ENCODE peak calls at places on chromosome 11, in five cellular contexts. P is cardiac muscle cell, Y is endothelial cell, U is Calu3, F is SK-N-SH. J is an unnamed sample.

GRCh38 chr11:79331251-79331901 is 109.5 kb downstream of the TENM4 start:
- DNase-seq in F (no peak), U (no peak), P (no peak), Y (no peak), J (no peak)

GRCh38 chr11:92251980-92252379 is 27.4 kb downstream of the FAT3 start:
- DNase-seq in U (no peak), Y (no peak), F (no peak), P (peak), J (no peak)

GRCh38 chr11:35963911-35964310 is 20.0 kb downstream of the LDLRAD3 start:
- DNase-seq in P (peak), Y (no peak), F (no peak), U (no peak), J (no peak)

GRCh38 chr11:85472953-85473352 is 154.2 kb downstream of the DLG2 start:
- DNase-seq in U (no peak), P (no peak), F (no peak), Y (no peak), J (no peak)

GRCh38 chr11:106202935-106203620 is 125.6 kb downstream of the AASDHPPT start:
- DNase-seq in F (peak), Y (no peak), P (peak), U (no peak), J (no peak)

GRCh38 chr11:64609436-64610047 is 18.5 kb downstream of the SLC22A12 start:
- DNase-seq in F (no peak), Y (no peak), U (no peak), P (no peak), J (no peak)

GRCh38 chr11:86932942-86933875 is 22.0 kb downstream of the FZD4 start:
- DNase-seq in P (no peak), F (no peak), U (no peak), Y (no peak), J (no peak)

GRCh38 chr11:59173964-59174663 is 2.2 kb downstream of the DTX4 start:
- DNase-seq in U (peak), P (peak), F (no peak), Y (no peak), J (no peak)

GRCh38 chr11:48879256-48879655 is 104.4 kb downstream of the TRIM51G start:
- DNase-seq in U (no peak), P (no peak), Y (no peak), F (no peak), J (no peak)

GRCh38 chr11:130068546-130068985 is 1.1 kb upstream of the APLP2 start:
- DNase-seq in F (no peak), U (no peak), P (no peak), Y (no peak), J (no peak)

GRCh38 chr11:14626650-14627049 is 17.0 kb upstream of the PDE3B start:
- DNase-seq in U (no peak), Y (no peak), P (no peak), F (no peak), J (no peak)

GRCh38 chr11:95599959-95600586 is 189.5 kb downstream of the FAM76B start:
- DNase-seq in P (no peak), F (peak), U (no peak), Y (no peak), J (no peak)

GRCh38 chr11:84476581-84476980 is 1150.6 kb downstream of the DLG2 start:
- DNase-seq in P (peak), U (no peak), Y (no peak), F (peak), J (no peak)

GRCh38 chr11:111836766-111837165 is 34.6 kb downstream of the ALG9 start:
- DNase-seq in U (no peak), F (no peak), Y (no peak), P (peak), J (no peak)

GRCh38 chr11:36512016-36512415 is 1.9 kb upstream of the TRAF6 start:
- DNase-seq in F (no peak), P (no peak), Y (no peak), U (no peak), J (no peak)

GRCh38 chr11:100624346-100624745 is 62.7 kb upstream of the ARHGAP42 start:
- DNase-seq in U (no peak), F (no peak), P (no peak), Y (no peak), J (no peak)

GRCh38 chr11:71252782-71253730 is 679 bp upstream of the SHANK2 start:
- DNase-seq in P (peak), U (peak), Y (peak), F (no peak), J (no peak)

GRCh38 chr11:28836285-28837081 is 728.3 kb downstream of the METTL15 start:
- DNase-seq in F (no peak), U (peak), P (peak), Y (no peak), J (no peak)

GRCh38 chr11:43631732-43632131 is 48.8 kb upstream of the HSD17B12 start:
- DNase-seq in U (no peak), P (no peak), Y (no peak), F (no peak), J (no peak)

GRCh38 chr11:36360833-36361232 is 64.7 kb downstream of the PRR5L start:
- DNase-seq in Y (no peak), P (no peak), U (no peak), F (no peak), J (no peak)

DNA sequence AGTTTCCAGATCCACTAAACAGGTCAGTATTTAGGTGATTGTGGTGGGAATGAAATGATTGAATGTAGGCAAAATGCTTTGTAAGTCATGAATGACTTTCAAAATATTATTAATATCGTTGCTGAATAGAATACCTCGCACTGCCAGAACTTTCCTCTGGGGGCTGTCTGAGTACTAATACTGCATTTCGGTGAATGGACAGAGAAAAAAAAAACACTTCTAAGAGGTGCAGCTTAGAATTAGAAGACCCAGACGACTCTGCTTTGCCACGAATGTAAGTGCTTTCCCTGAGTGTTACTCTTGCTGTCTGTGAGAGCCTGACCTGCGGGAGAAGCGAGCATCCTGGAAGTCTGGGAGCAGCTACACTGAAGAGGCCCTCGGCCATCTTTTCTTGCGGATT is 95.0 kb downstream of the SCN3B start:
- DNase-seq in P (no peak), Y (no peak), U (no peak), F (no peak), J (no peak)
- TF ChIP-seq CTCF in P (peak), Y (peak), U (no peak), F (peak), J (peak)

DNA sequence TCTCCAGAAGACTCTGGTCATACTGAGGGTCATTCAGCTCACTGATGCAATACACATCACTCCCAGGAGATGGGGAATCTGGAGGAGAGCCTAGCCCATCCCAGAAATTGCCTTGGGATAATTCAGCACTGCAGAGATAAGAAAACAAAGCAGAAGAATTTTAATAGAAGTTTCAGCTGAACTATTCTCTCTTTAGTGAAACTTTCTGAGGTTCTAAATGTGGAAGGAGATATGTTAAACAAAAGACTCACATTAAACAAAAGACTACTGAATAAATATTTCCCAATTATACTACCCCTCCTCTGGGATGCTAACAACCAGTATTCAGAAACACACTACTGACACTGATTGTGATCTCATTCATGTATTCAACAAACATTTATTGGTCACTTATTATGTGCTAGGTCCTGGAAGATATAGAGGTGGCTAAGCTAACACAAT is 47.8 kb downstream of the C2CD3 start:
- DNase-seq in Y (no peak), F (peak), P (peak), U (no peak), J (no peak)
- TF ChIP-seq CTCF in Y (no peak), F (peak), P (no peak), U (no peak), J (peak)

GRCh38 chr11:2902784-2903671 is 17.5 kb upstream of the CDKN1C start:
- DNase-seq in F (no peak), Y (no peak), P (no peak), U (peak), J (no peak)
- TF ChIP-seq CTCF in F (no peak), Y (no peak), P (no peak), U (peak), J (no peak)

DNA sequence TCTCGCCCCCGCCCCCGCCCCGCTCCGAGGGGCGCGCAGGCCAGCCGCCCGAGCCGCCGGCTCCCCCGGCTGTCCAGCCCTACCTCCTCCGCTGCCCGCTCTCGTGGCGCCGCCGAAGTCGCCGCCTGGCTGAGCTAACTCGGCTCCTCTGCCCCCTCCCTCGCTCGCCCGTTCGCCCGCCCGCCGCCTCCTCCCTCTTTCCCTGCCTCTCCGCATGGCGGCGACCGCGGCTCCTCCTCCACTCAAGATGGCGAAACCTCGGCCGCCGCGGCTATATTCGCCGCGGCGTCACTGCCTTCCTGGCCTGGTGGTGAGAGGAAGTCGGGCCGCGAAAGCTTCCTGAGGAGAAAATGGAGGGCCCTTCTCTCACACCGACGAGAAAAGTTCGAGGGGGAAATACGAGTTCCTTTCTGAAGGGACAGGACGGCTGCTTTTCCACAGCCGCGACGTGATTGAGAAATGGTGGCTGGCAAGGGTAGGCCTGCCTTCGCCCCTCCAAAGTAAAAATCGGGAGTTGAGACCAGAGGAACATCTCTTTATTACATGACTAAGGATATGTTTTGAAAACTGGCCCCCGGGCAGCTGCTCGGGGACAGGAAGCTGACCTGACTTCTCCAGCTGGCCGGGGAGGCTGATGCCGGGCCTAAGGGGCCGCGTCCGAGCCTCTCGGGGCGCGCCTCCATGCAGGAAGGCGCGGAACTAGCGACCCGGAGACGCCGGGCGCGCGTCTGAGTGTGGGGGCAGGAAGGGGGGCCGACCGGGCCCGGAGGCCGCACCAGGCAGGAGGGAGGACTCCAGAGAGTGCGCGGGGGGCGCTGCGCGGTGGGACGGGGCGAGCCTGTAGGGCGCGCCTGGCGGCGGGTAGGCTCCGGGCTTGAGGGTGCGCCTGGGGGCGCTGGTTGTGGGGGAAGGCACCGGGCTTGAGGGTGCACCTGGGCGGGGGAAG is at the start of gene DDX6:
- DNase-seq in Y (peak), U (peak), P (peak), F (peak), J (peak)
- TF ChIP-seq CTCF in Y (no peak), U (no peak), P (peak), F (peak), J (peak)

GRCh38 chr11:2126520-2127085 is 12.6 kb downstream of the IGF2 start:
- DNase-seq in Y (no peak), P (no peak), U (no peak), F (no peak), J (no peak)
- TF ChIP-seq CTCF in Y (no peak), P (no peak), U (no peak), F (no peak), J (no peak)

GRCh38 chr11:8055111-8055835 is 25.7 kb upstream of the TUB start:
- DNase-seq in F (no peak), Y (no peak), U (no peak), P (no peak), J (no peak)
- TF ChIP-seq CTCF in F (no peak), Y (peak), U (no peak), P (peak), J (peak)

GRCh38 chr11:132300283-132300682 is 929.9 kb downstream of the NTM start:
- DNase-seq in F (peak), P (peak), U (no peak), Y (peak), J (no peak)
- TF ChIP-seq CTCF in F (peak), P (peak), U (no peak), Y (no peak), J (peak)

GRCh38 chr11:10410844-10411200 is 44.2 kb upstream of the AMPD3 start:
- DNase-seq in P (peak), F (no peak), U (no peak), Y (no peak), J (no peak)

GRCh38 chr11:10412266-10412665 is 42.8 kb upstream of the AMPD3 start:
- DNase-seq in P (no peak), Y (no peak), F (no peak), U (no peak), J (no peak)

GRCh38 chr11:10414181-10414580 is 40.9 kb upstream of the AMPD3 start:
- DNase-seq in U (no peak), F (no peak), Y (no peak), P (peak), J (no peak)

GRCh38 chr11:10414659-10415058 is 40.4 kb upstream of the AMPD3 start:
- DNase-seq in Y (peak), F (no peak), P (peak), U (no peak), J (no peak)

GRCh38 chr11:10413268-10413667 is 41.8 kb upstream of the AMPD3 start:
- DNase-seq in F (no peak), U (peak), Y (no peak), P (peak), J (no peak)
- TF ChIP-seq CTCF in F (peak), U (no peak), Y (no peak), P (peak), J (peak)

DNA sequence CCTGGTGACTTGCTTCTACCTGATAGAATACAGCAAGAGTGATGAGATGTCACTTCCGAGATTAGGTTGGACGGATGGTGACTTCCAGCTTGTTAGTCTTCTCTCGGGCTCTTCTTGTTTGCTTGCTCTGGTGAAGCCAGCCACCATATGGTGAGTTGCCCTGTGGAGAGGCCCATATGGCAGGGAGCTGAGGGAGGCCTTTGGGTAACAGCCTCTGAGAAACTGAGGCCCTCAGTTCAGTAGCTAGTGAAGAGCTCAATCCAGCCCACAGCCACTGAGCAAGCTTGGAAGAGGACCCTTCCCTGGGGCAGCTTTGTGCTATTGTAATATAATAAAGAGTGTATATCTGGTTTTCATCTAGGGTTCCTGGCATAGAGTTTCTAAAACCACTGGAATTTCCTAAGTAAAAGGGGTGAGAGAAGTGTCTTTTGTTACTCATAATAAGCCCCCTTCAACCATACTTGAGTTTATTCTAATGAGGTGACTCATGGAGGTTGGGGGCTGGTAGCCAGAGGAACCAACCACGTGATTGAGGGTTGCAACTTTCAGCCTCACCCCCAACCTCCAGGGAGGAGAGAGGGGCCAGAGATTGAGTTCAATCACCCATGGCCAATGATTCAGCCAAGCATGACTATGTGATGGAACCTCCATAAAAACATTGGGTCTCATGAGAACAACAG is 8.0 kb upstream of the TPCN2 start:
- DNase-seq in U (no peak), P (peak), F (no peak), Y (no peak), J (peak)
- TF ChIP-seq CTCF in U (no peak), P (no peak), F (no peak), Y (no peak), J (no peak)

GRCh38 chr11:441043-441417 is 781 bp downstream of the ANO9 start:
- DNase-seq in P (no peak), Y (no peak), F (peak), U (no peak), J (no peak)

GRCh38 chr11:438101-438844 is 3.5 kb downstream of the ANO9 start:
- DNase-seq in U (no peak), F (no peak), Y (no peak), P (no peak), J (no peak)

GRCh38 chr11:439315-440064 is 2.3 kb downstream of the ANO9 start:
- DNase-seq in U (no peak), Y (no peak), F (no peak), P (no peak), J (no peak)

GRCh38 chr11:441418-442274 is at the start of gene ANO9:
- DNase-seq in P (no peak), Y (no peak), F (peak), U (peak), J (no peak)

DNA sequence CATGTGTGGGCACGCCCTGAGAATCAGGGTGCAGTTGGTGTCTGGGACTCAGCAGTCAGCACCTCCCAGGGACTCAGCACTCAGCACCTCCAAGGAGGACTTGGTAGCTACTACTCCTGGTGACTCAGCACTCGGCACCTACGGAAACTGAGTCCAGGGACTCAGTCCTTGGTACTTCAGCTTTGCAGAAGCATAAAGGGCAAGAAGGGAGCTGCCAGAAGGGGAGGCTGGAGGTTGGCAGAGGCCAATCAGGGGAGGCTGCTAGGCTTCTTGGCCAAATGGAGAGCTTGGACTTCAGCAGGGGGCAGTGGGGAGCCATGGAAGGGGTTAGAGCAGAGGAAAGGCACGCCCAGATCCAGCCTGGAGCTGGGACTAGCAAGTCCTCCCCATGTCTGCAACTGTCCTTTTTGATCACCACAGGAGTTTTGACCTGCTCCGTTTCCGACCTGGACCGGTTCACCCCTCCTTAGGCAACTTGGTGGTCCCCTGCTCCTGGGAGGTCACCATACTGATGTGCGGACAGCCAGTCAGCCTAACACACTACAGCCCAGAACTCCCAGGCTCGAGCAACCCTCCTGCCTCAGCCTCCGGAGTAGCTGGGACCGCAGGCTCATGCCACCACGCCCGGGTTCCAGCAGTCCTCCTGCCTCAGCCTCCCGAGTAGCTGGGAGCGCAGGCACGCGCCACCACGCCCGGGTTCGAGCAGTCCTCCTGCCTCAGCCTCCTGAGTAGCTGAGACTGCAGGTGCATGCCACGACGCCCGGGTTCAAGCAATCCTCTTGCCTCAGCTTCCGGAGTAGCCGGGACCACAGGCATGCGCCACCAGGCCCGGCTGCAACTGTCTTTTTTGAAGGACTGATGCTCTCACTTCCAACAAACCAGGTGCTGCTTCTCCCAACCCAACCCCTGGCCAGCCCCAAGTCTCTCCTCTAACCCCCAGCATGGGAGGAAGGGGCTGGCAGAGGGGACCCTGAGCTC is 1.5 kb downstream of the ANO9 start:
- DNase-seq in F (peak), U (no peak), Y (no peak), P (peak), J (no peak)
- TF ChIP-seq CTCF in F (peak), U (no peak), Y (no peak), P (peak), J (peak)